ENCODE peak calls at places on chromosome 1, in seven cellular contexts. C is endothelial cell, K is GM13977, Z is AG04450, R is foreskin keratinocyte, M is uterus, S is body of pancreas. J is an unnamed sample.

GRCh38 chr1:204493882-204494280 is 724 bp downstream of the PIK3C2B start:
- DNase-seq in R (no peak), S (peak; percentile 92), C (peak; percentile 48), M (peak; percentile 52), K (no peak), Z (no peak), J (peak; percentile 43)

GRCh38 chr1:94705755-94706154 is 114.4 kb upstream of the SLC44A3 start:
- DNase-seq in C (no peak), M (no peak), Z (no peak), R (no peak), S (no peak), K (no peak), J (no peak)

GRCh38 chr1:31409946-31410858 is 2.8 kb upstream of the SERINC2 start:
- DNase-seq in K (no peak), C (no peak), R (no peak), Z (no peak), S (no peak), M (no peak), J (no peak)

GRCh38 chr1:40646385-40646784 is 19.1 kb downstream of the RIMS3 start:
- DNase-seq in Z (no peak), R (no peak), C (no peak), S (no peak), K (no peak), M (no peak), J (no peak)

GRCh38 chr1:161763522-161764098 is 2.5 kb upstream of the ATF6 start:
- DNase-seq in R (no peak), K (peak; percentile 23), C (no peak), S (no peak), Z (no peak), M (no peak), J (peak; percentile 34)

GRCh38 chr1:220787069-220787614 is 429 bp downstream of the MTARC1 start:
- DNase-seq in Z (no peak), C (no peak), M (no peak), K (no peak), S (peak; percentile 76), R (peak; percentile 31), J (no peak)

GRCh38 chr1:25587290-25587689 is 29.3 kb upstream of the MAN1C1 start:
- DNase-seq in R (no peak), S (no peak), C (no peak), K (no peak), Z (no peak), M (no peak), J (no peak)

GRCh38 chr1:17292299-17293198 is 15.4 kb upstream of the PADI4 start:
- DNase-seq in M (no peak), K (no peak), R (peak; percentile 69), S (no peak), Z (no peak), C (no peak), J (no peak)

GRCh38 chr1:202659974-202660373 is 50.3 kb downstream of the SYT2 start:
- DNase-seq in Z (no peak), R (no peak), K (no peak), S (no peak), C (no peak), M (no peak), J (no peak)

GRCh38 chr1:235006816-235007215 is 121.8 kb downstream of the TOMM20 start:
- DNase-seq in S (no peak), R (no peak), M (no peak), Z (no peak), C (no peak), K (no peak), J (no peak)

GRCh38 chr1:212977781-212978645 is 27.7 kb downstream of the VASH2 start:
- DNase-seq in S (no peak), C (no peak), R (no peak), Z (no peak), M (no peak), K (peak; percentile 52), J (peak; percentile 67)

GRCh38 chr1:212981025-212981495 is 30.7 kb downstream of the VASH2 start:
- DNase-seq in C (no peak), S (peak; percentile 64), M (no peak), K (no peak), Z (no peak), R (no peak), J (no peak)

GRCh38 chr1:212979340-212980122 is 29.2 kb downstream of the VASH2 start:
- DNase-seq in R (no peak), S (no peak), C (no peak), M (no peak), Z (no peak), K (peak; percentile 66), J (peak; percentile 77)

GRCh38 chr1:212981571-212982328 is 31.4 kb downstream of the VASH2 start:
- DNase-seq in R (no peak), C (no peak), S (peak; percentile 41), M (no peak), K (peak; percentile 22), Z (no peak), J (no peak)

DNA sequence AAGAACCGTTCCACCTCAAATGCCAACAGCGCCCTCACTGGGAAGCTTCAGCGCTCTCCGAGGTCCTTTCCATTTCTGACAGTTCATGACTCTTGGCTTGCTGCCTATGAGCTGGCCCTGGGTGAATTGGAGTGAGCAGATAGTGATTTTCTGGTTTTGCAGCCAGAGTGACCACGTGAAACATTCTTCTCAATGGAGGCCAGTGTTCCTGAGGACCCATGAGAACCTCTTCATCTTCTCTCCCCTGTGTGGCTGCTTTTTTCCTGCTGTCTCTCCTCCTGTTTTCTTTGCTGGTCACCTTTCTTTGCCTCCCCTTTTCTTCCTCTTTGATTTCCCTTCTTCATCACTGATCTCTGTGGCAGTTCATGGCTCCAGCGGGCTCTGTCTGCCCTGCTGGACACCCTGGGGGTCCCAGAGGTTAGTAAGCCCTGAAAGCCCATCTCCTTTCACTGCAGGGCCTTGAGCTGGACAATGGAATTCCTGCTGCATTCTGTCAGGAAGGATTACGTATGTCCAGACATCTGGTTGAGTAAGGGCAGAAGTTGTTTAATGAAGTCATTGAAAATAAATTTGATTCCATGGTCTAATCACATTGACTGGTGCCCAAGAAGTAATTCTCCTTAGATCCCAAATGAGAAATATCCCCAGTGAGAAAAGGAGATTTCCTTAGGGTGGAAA is 29.9 kb downstream of the VASH2 start:
- DNase-seq in K (no peak), Z (peak; percentile 61), R (no peak), S (peak; percentile 19), C (no peak), M (no peak), J (no peak)
- TF ChIP-seq CTCF in K (peak; percentile 22), Z (no peak), R (no peak), S (no peak), C (no peak), M (no peak), J (peak; percentile 24)

GRCh38 chr1:66925944-66926343 is 1.2 kb downstream of the MIER1 start:
- DNase-seq in S (no peak), K (no peak), C (peak; percentile 14), R (no peak), M (no peak), Z (no peak), J (no peak)

GRCh38 chr1:66929289-66929688 is 4.5 kb downstream of the MIER1 start:
- DNase-seq in C (no peak), S (no peak), Z (no peak), R (no peak), M (no peak), K (no peak), J (no peak)

GRCh38 chr1:66927528-66927927 is 2.7 kb downstream of the MIER1 start:
- DNase-seq in R (no peak), Z (no peak), M (no peak), S (no peak), C (no peak), K (no peak), J (no peak)

GRCh38 chr1:66925558-66925910 is 744 bp downstream of the MIER1 start:
- DNase-seq in R (no peak), C (no peak), Z (no peak), S (no peak), K (no peak), M (no peak), J (no peak)

GRCh38 chr1:66924756-66925557 is at the start of the genes DNAI4 and MIER1:
- DNase-seq in C (peak; percentile 98), Z (peak; percentile 98), M (peak; percentile 97), K (peak; percentile 98), R (peak; percentile 96), S (peak; percentile 98), J (peak; percentile 99)
- TF ChIP-seq CTCF in C (no peak), Z (peak; percentile 31), M (no peak), K (peak; percentile 23), R (peak; percentile 44), S (peak; percentile 54), J (no peak)

GRCh38 chr1:58782308-58783089 is 1.3 kb downstream of the JUN start:
- DNase-seq in C (peak; percentile 41), R (no peak), Z (no peak), K (peak; percentile 79), M (peak; percentile 49), S (peak; percentile 71), J (peak; percentile 67)
- TF ChIP-seq CTCF in C (no peak), R (peak; percentile 28), Z (no peak), K (peak; percentile 76), M (no peak), S (no peak), J (peak; percentile 73)

GRCh38 chr1:155273134-155273982 is at the start of gene CLK2:
- DNase-seq in Z (peak; percentile 78), S (peak; percentile 96), K (peak; percentile 98), M (peak; percentile 91), C (peak; percentile 90), R (peak; percentile 72), J (peak; percentile 97)

GRCh38 chr1:155277070-155277895 is at the start of gene HCN3:
- DNase-seq in R (peak; percentile 68), Z (peak; percentile 85), K (peak; percentile 99), S (peak; percentile 99), M (peak; percentile 98), C (peak; percentile 99), J (peak; percentile 98)

GRCh38 chr1:155278689-155279160 is 1.5 kb downstream of the HCN3 start:
- DNase-seq in Z (no peak), S (no peak), R (no peak), C (no peak), M (no peak), K (no peak), J (no peak)

GRCh38 chr1:155282488-155283086 is 5.3 kb downstream of the HCN3 start:
- DNase-seq in S (no peak), C (no peak), M (no peak), K (no peak), R (no peak), Z (no peak), J (no peak)

GRCh38 chr1:155277896-155278688 is 829 bp downstream of the HCN3 start:
- DNase-seq in R (no peak), Z (no peak), C (peak; percentile 71), M (peak; percentile 58), K (peak; percentile 81), S (peak; percentile 56), J (peak; percentile 74)
- TF ChIP-seq CTCF in R (peak; percentile 58), Z (peak; percentile 28), C (peak; percentile 19), M (no peak), K (peak; percentile 40), S (no peak), J (peak; percentile 25)

GRCh38 chr1:226650236-226650841 is 88.7 kb downstream of the ITPKB start:
- DNase-seq in Z (no peak), S (no peak), M (no peak), C (peak; percentile 53), K (no peak), R (no peak), J (no peak)
- TF ChIP-seq CTCF in Z (no peak), S (no peak), M (no peak), C (peak; percentile 38), K (no peak), R (no peak), J (no peak)